ENCODE peak calls at places on chromosome 12, in four cellular contexts. One of them, this sample, is unnamed.

GRCh38 chr12:96271469-96272199 is 77.5 kb downstream of the ELK3 start:
- ATAC-seq in T-cell: no peak
- ATAC-seq in right cardiac atrium: no peak
- ATAC-seq in lower lobe of right lung: no peak
- ATAC-seq in this sample: no peak

GRCh38 chr12:1595026-1595561 is 713 bp upstream of the FBXL14 start:
- ATAC-seq in right cardiac atrium: no peak
- ATAC-seq in lower lobe of right lung: peak
- ATAC-seq in T-cell: no peak
- ATAC-seq in this sample: no peak

GRCh38 chr12:69620921-69621320 is 10.2 kb upstream of the LRRC10 start:
- ATAC-seq in right cardiac atrium: no peak
- ATAC-seq in lower lobe of right lung: no peak
- ATAC-seq in T-cell: no peak
- ATAC-seq in this sample: no peak

GRCh38 chr12:124501080-124501642 is 66.3 kb downstream of the NCOR2 start:
- ATAC-seq in T-cell: no peak
- ATAC-seq in right cardiac atrium: no peak
- ATAC-seq in lower lobe of right lung: peak
- ATAC-seq in this sample: no peak

GRCh38 chr12:86264451-86265328 is 8.5 kb upstream of the MGAT4C start:
- ATAC-seq in right cardiac atrium: peak
- ATAC-seq in T-cell: no peak
- ATAC-seq in lower lobe of right lung: peak
- ATAC-seq in this sample: peak

GRCh38 chr12:120830052-120830940 is 73.9 kb downstream of the SPPL3 start:
- ATAC-seq in T-cell: no peak
- ATAC-seq in lower lobe of right lung: no peak
- ATAC-seq in right cardiac atrium: no peak
- ATAC-seq in this sample: no peak

GRCh38 chr12:96710127-96710745 is 196.8 kb upstream of the NEDD1 start:
- ATAC-seq in T-cell: no peak
- ATAC-seq in right cardiac atrium: no peak
- ATAC-seq in lower lobe of right lung: no peak
- ATAC-seq in this sample: no peak

GRCh38 chr12:8980137-8980536 is 9.2 kb upstream of the KLRG1 start:
- ATAC-seq in right cardiac atrium: no peak
- ATAC-seq in T-cell: no peak
- ATAC-seq in lower lobe of right lung: no peak
- ATAC-seq in this sample: no peak

GRCh38 chr12:75921687-75922289 is 109.8 kb downstream of the PHLDA1 start:
- ATAC-seq in lower lobe of right lung: no peak
- ATAC-seq in right cardiac atrium: no peak
- ATAC-seq in T-cell: no peak
- ATAC-seq in this sample: no peak

GRCh38 chr12:4154672-4155225 is 118.8 kb upstream of the CCND2 start:
- ATAC-seq in T-cell: no peak
- ATAC-seq in lower lobe of right lung: no peak
- ATAC-seq in right cardiac atrium: no peak
- ATAC-seq in this sample: no peak

GRCh38 chr12:80470403-80470802 is 26.4 kb downstream of the PTPRQ start:
- ATAC-seq in lower lobe of right lung: no peak
- ATAC-seq in right cardiac atrium: no peak
- ATAC-seq in T-cell: no peak
- ATAC-seq in this sample: no peak

GRCh38 chr12:132066345-132066685 is 77.8 kb downstream of the DDX51 start:
- ATAC-seq in right cardiac atrium: no peak
- ATAC-seq in lower lobe of right lung: no peak
- ATAC-seq in T-cell: peak
- ATAC-seq in this sample: no peak

GRCh38 chr12:24596768-24597388 is 352.0 kb downstream of the BCAT1 start:
- ATAC-seq in T-cell: no peak
- ATAC-seq in lower lobe of right lung: peak
- ATAC-seq in right cardiac atrium: no peak
- ATAC-seq in this sample: no peak

GRCh38 chr12:127416796-127417195 is 850.2 kb upstream of the TMEM132C start:
- ATAC-seq in right cardiac atrium: no peak
- ATAC-seq in T-cell: no peak
- ATAC-seq in lower lobe of right lung: no peak
- ATAC-seq in this sample: no peak

GRCh38 chr12:40175489-40175888 is 49.3 kb upstream of the LRRK2 start:
- ATAC-seq in right cardiac atrium: no peak
- ATAC-seq in T-cell: no peak
- ATAC-seq in lower lobe of right lung: no peak
- ATAC-seq in this sample: no peak

GRCh38 chr12:21941522-21942376 is 523 bp upstream of the ABCC9 start:
- ATAC-seq in lower lobe of right lung: peak
- ATAC-seq in right cardiac atrium: peak
- ATAC-seq in T-cell: peak
- ATAC-seq in this sample: no peak

GRCh38 chr12:76096079-76096651 is 11.7 kb upstream of the NAP1L1 start:
- ATAC-seq in T-cell: no peak
- ATAC-seq in lower lobe of right lung: no peak
- ATAC-seq in right cardiac atrium: no peak
- ATAC-seq in this sample: no peak

GRCh38 chr12:19220205-19220604 is 90.7 kb downstream of the PLEKHA5 start:
- ATAC-seq in right cardiac atrium: no peak
- ATAC-seq in lower lobe of right lung: no peak
- ATAC-seq in T-cell: no peak
- ATAC-seq in this sample: no peak

This sample was measured in esophagus mucosa.